ENCODE peak calls at places on chromosomes 3 and 15, in six cellular contexts. P is RWPE1, Q is GM10248, M is GM13976, O is Peyer's patch, E is fibroblast of the aortic adventitia. V is an unnamed sample.

GRCh38 chr3:99339222-99339621 is 299.2 kb upstream of the COL8A1 start:
- DNase-seq in P (no peak), Q (no peak), M (no peak), O (no peak), E (no peak), V (no peak)

GRCh38 chr15:85582719-85583089 is 202.3 kb downstream of the AKAP13 start:
- DNase-seq in P (no peak), Q (peak), M (peak), O (peak), E (peak), V (peak)

GRCh38 chr15:67120839-67121540 is 55.6 kb downstream of the SMAD3 start:
- DNase-seq in P (peak), Q (peak), M (peak), O (peak), E (peak), V (peak)

GRCh38 chr3:157618075-157618760 is 115.0 kb upstream of the VEPH1 start:
- DNase-seq in P (peak), Q (peak), M (peak), O (no peak), E (peak), V (peak)

GRCh38 chr3:182979103-182979697 is 1.1 kb downstream of the DCUN1D1 start:
- DNase-seq in P (no peak), Q (no peak), M (no peak), O (no peak), E (no peak), V (no peak)

GRCh38 chr3:112640864-112641751 is at the start of gene CCDC80:
- DNase-seq in P (peak), Q (no peak), M (no peak), O (no peak), E (peak), V (no peak)

GRCh38 chr3:69385033-69385722 is 710 bp downstream of the FRMD4B start:
- DNase-seq in P (no peak), Q (no peak), M (no peak), O (no peak), E (no peak), V (no peak)

GRCh38 chr15:55819397-55820034 is 76.6 kb upstream of the PRTG start:
- DNase-seq in P (no peak), Q (no peak), M (no peak), O (no peak), E (no peak), V (no peak)

GRCh38 chr3:42122261-42123011 is 31.3 kb downstream of the TRAK1 start:
- DNase-seq in P (no peak), Q (no peak), M (peak), O (no peak), E (no peak), V (peak)

GRCh38 chr3:132979606-132980005 is 58.6 kb upstream of the TMEM108 start:
- DNase-seq in P (no peak), Q (no peak), M (no peak), O (no peak), E (no peak), V (no peak)

GRCh38 chr3:158918008-158918407 is 116.2 kb downstream of the MFSD1 start:
- DNase-seq in P (peak), Q (peak), M (peak), O (no peak), E (peak), V (peak)

GRCh38 chr15:44308415-44308814 is 19.9 kb downstream of the GOLM2 start:
- DNase-seq in P (no peak), Q (peak), M (peak), O (no peak), E (no peak), V (peak)

GRCh38 chr3:126934149-126934548 is 48.8 kb upstream of the PLXNA1 start:
- DNase-seq in P (no peak), Q (no peak), M (no peak), O (no peak), E (peak), V (no peak)

GRCh38 chr3:54349231-54349647 is 226.9 kb downstream of the CACNA2D3 start:
- DNase-seq in P (no peak), Q (no peak), M (no peak), O (no peak), E (no peak), V (no peak)

GRCh38 chr15:90879730-90880366 is 4.5 kb upstream of the FES start:
- DNase-seq in P (no peak), Q (no peak), M (no peak), O (no peak), E (no peak), V (no peak)

GRCh38 chr15:90878660-90879059 is 5.6 kb upstream of the FES start:
- DNase-seq in P (no peak), Q (no peak), M (no peak), O (no peak), E (no peak), V (no peak)

GRCh38 chr15:90876512-90877170 is 7.7 kb upstream of the FES start:
- DNase-seq in P (no peak), Q (no peak), M (no peak), O (no peak), E (no peak), V (no peak)

GRCh38 chr15:90877315-90877714 is 7.0 kb upstream of the FES start:
- DNase-seq in P (no peak), Q (no peak), M (no peak), O (no peak), E (no peak), V (no peak)

DNA sequence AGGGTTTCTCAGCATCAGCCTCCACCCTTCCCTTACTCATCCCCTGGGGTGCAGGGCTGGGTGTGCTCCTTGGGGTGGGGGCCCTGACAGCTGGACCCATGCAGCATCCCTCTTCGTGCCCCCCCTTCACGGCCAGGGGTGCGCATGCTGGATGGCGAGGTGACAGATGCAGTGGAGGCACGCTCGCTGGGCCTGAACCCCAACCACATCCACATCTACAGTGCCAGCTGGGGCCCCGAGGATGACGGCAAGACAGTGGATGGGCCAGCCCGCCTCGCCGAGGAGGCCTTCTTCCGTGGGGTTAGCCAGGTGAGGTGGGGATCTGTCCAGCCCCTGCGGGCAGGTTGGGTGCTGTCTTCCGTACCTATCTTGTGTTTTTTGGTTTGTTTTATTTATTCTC is 6.3 kb upstream of the FES start:
- DNase-seq in P (no peak), Q (no peak), M (no peak), O (no peak), E (no peak), V (no peak)
- TF ChIP-seq CTCF in P (no peak), Q (no peak), M (no peak), O (no peak), E (no peak), V (no peak)

GRCh38 chr3:134650431-134651346 is at the start of gene KY:
- DNase-seq in P (no peak), Q (peak), M (no peak), O (no peak), E (peak), V (no peak)
- TF ChIP-seq CTCF in P (no peak), Q (no peak), M (no peak), O (no peak), E (peak), V (no peak)

GRCh38 chr3:117863146-117863545 is 1153.6 kb downstream of the TUSC7 start:
- DNase-seq in P (no peak), Q (no peak), M (no peak), O (no peak), E (no peak), V (no peak)

GRCh38 chr3:117868766-117869165 is 1159.2 kb downstream of the TUSC7 start:
- DNase-seq in P (no peak), Q (no peak), M (no peak), O (no peak), E (no peak), V (no peak)

GRCh38 chr3:117865338-117865737 is 1155.8 kb downstream of the TUSC7 start:
- DNase-seq in P (no peak), Q (no peak), M (no peak), O (no peak), E (no peak), V (no peak)
- TF ChIP-seq CTCF in P (no peak), Q (no peak), M (no peak), O (no peak), E (no peak), V (no peak)

GRCh38 chr15:98382139-98382538 is 266.2 kb upstream of the IGF1R start:
- DNase-seq in P (no peak), Q (no peak), M (no peak), O (no peak), E (no peak), V (no peak)
- TF ChIP-seq CTCF in P (no peak), Q (no peak), M (no peak), O (no peak), E (no peak), V (no peak)

DNA sequence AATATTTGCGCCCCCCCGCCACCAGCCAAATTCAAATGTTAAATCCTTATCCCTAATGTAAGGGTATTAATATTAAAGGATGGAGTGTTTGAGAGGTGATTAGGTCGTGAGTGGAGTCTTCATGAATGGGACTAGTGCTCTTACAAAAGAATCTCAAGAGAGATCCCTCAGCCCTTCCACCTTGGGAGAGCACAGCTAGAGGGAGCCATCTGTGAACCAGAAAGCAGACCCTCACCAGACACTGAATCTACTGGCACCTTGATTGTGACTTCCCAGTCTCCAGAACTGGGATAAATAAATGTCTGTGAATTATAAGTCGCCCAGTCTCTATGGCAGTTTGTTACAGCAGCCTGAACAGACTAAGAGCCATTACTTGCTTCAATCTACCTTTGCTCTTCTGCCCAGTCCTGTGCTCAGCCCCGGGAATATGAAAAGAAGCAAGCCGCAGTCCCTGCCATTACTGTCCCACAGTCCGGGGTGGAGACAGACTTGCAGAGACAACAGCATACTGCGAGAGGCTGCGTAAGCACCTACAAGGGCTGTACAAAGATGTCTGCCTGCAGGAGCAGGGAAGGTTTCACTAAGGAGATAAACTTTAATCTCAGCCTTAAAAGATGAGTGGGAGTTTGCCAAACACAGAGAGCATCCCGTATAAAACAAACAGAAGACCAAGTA is 110.7 kb upstream of the TMCO5A start:
- DNase-seq in P (no peak), Q (no peak), M (no peak), O (no peak), E (no peak), V (no peak)
- TF ChIP-seq CTCF in P (no peak), Q (no peak), M (no peak), O (no peak), E (no peak), V (no peak)

GRCh38 chr15:33738941-33739664 is 229.2 kb upstream of the CHRM5 start:
- DNase-seq in P (no peak), Q (no peak), M (no peak), O (no peak), E (no peak), V (no peak)

GRCh38 chr15:33735143-33735542 is 233.2 kb upstream of the CHRM5 start:
- DNase-seq in P (no peak), Q (no peak), M (no peak), O (no peak), E (no peak), V (no peak)

GRCh38 chr15:33735637-33736247 is 232.6 kb upstream of the CHRM5 start:
- DNase-seq in P (peak), Q (peak), M (peak), O (no peak), E (peak), V (peak)

GRCh38 chr15:33742286-33742685 is 226.0 kb upstream of the CHRM5 start:
- DNase-seq in P (no peak), Q (no peak), M (no peak), O (no peak), E (peak), V (no peak)

DNA sequence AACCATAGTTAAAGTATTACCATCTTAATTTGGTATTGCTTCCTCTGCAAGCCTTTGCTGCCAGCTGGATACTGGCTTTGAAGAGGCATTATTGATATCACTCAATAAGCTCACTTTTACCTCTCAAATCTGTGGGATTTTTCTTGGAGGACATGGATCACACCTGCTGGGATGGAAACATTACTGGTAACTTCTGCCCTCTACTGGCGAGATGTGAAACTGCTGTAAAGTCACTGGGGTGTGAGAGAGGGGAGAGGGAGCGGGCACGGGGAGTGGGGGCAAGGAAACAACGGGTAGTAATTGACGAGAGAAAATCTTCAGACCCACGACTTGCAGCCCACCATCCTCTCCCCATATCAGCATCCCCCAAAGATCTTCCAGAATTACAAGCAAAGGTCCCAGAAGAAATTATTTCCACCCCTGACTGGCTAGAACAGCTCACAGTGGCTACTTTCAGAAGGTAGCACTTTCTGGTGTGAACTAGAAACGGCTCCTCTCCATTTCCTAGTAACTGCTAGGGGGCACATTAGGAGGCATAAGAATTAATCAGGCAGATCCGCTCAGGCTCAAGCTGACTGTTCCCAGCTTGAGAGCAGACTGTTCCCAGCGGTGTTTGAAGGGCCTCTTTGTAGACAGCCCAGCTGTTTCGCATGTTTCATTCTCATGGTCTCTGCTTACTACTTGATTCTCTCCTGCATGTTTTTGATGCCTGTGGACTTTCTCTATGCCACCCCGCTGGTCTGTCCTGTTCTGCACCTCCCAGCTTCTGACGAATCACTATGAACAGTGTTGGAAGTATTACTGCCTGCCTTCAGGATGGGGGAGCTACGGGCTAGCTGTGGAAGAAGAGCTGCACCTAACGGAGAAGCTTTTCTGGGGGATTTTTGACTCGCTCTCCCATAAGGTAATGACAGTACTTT is 230.3 kb upstream of the CHRM5 start:
- DNase-seq in P (peak), Q (peak), M (peak), O (no peak), E (peak), V (peak)
- TF ChIP-seq CTCF in P (peak), Q (peak), M (peak), O (peak), E (peak), V (peak)

GRCh38 chr15:75639709-75640482 is at the start of gene IMP3:
- DNase-seq in P (peak), Q (peak), M (peak), O (peak), E (peak), V (peak)

GRCh38 chr15:75641176-75641498 is 1.1 kb upstream of the IMP3 start:
- DNase-seq in P (no peak), Q (no peak), M (no peak), O (no peak), E (no peak), V (no peak)

GRCh38 chr15:75641603-75642002 is 1.6 kb upstream of the IMP3 start:
- DNase-seq in P (no peak), Q (no peak), M (no peak), O (no peak), E (no peak), V (no peak)

GRCh38 chr15:75639191-75639708 is 774 bp downstream of the IMP3 start:
- DNase-seq in P (no peak), Q (no peak), M (no peak), O (no peak), E (peak), V (no peak)

GRCh38 chr15:75640483-75641175 is 605 bp upstream of the IMP3 start:
- DNase-seq in P (no peak), Q (no peak), M (peak), O (peak), E (peak), V (peak)
- TF ChIP-seq CTCF in P (peak), Q (peak), M (peak), O (peak), E (peak), V (peak)

DNA sequence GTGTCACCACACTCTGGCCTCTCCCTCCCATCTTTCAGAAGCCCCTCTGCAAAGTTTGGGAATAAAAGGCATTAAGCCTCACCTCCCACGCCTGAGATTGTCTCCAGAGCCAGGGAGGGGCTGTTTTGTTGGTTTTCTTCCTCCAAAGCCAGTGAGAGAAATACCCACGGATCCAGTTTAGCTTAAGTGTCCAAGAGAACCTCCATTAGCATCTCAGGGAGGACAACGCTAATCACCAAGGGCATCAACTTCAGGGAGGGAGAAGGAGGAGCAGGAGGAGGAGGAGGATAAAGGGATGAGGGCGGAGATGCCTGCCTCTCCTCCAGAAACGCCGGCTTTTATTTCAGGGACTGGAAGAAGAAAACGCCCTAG is 101.6 kb downstream of the SRGAP3 start:
- DNase-seq in P (no peak), Q (no peak), M (no peak), O (no peak), E (no peak), V (no peak)
- TF ChIP-seq CTCF in P (no peak), Q (no peak), M (no peak), O (no peak), E (no peak), V (no peak)

GRCh38 chr3:67383379-67383778 is 271.0 kb downstream of the SUCLG2 start:
- DNase-seq in P (no peak), Q (no peak), M (no peak), O (no peak), E (no peak), V (no peak)

GRCh38 chr3:67386446-67386845 is 268.0 kb downstream of the SUCLG2 start:
- DNase-seq in P (no peak), Q (no peak), M (no peak), O (no peak), E (no peak), V (no peak)

GRCh38 chr3:67382551-67382950 is 271.9 kb downstream of the SUCLG2 start:
- DNase-seq in P (no peak), Q (no peak), M (no peak), O (no peak), E (peak), V (no peak)

GRCh38 chr3:67381667-67382272 is 272.6 kb downstream of the SUCLG2 start:
- DNase-seq in P (peak), Q (no peak), M (no peak), O (no peak), E (peak), V (peak)

GRCh38 chr3:67384790-67385397 is 269.5 kb downstream of the SUCLG2 start:
- DNase-seq in P (no peak), Q (peak), M (peak), O (no peak), E (peak), V (peak)
- TF ChIP-seq CTCF in P (peak), Q (peak), M (peak), O (no peak), E (peak), V (no peak)

GRCh38 chr3:106880206-106880605 is 497.0 kb upstream of the CCDC54 start:
- DNase-seq in P (no peak), Q (no peak), M (no peak), O (no peak), E (no peak), V (no peak)
- TF ChIP-seq CTCF in P (no peak), Q (no peak), M (no peak), O (no peak), E (no peak), V (no peak)

V was measured in GM20000.